ENCODE peak calls at places on chromosomes 16 and 17, in seven cellular contexts. G, C, J, E, D, M and R are unnamed samples.

GRCh38 chr17:28988475-28988874 is 17.4 kb downstream of the SEZ6 start:
- DNase-seq in E (no peak), C (no peak), M (no peak), D (no peak), G (no peak), J (no peak), R (no peak)

GRCh38 chr17:28663723-28664122 is 1.7 kb downstream of the SUPT6H start:
- DNase-seq in D (no peak), G (no peak), M (no peak), C (no peak), J (no peak), E (no peak), R (no peak)

GRCh38 chr17:77842148-77842905 is 116.2 kb upstream of the TNRC6C start:
- DNase-seq in M (no peak), G (no peak), D (no peak), E (no peak), C (peak), J (no peak), R (peak)

GRCh38 chr17:14522795-14523387 is 222.0 kb downstream of the HS3ST3B1 start:
- DNase-seq in M (no peak), D (no peak), J (peak), C (no peak), G (no peak), E (no peak), R (no peak)

GRCh38 chr16:57262841-57263584 is 18.0 kb downstream of the ARL2BP start:
- DNase-seq in G (no peak), J (no peak), M (no peak), C (no peak), E (no peak), D (no peak), R (no peak)

GRCh38 chr17:79391808-79392233 is 219.0 kb downstream of the RBFOX3 start:
- DNase-seq in J (peak), C (peak), D (peak), E (peak), M (peak), G (peak), R (peak)

GRCh38 chr17:78120971-78121800 is 7.4 kb downstream of the TMC6 start:
- DNase-seq in C (no peak), J (no peak), M (no peak), E (peak), D (no peak), G (no peak), R (no peak)

GRCh38 chr16:55668337-55669281 is 12.8 kb downstream of the SLC6A2 start:
- DNase-seq in C (peak), M (no peak), G (peak), J (peak), D (no peak), E (peak), R (peak)

GRCh38 chr17:57016764-57017116 is 38.8 kb downstream of the SCPEP1 start:
- DNase-seq in M (no peak), J (peak), C (peak), D (peak), G (no peak), E (no peak), R (peak)

GRCh38 chr16:7513429-7513828 is 180.8 kb downstream of the RBFOX1 start:
- DNase-seq in E (peak), M (no peak), J (peak), D (no peak), G (no peak), C (no peak), R (no peak)

GRCh38 chr17:79938696-79939435 is 96.8 kb downstream of the TBC1D16 start:
- DNase-seq in E (no peak), C (no peak), J (no peak), M (no peak), G (no peak), D (no peak), R (no peak)

GRCh38 chr17:58089111-58089510 is 5.9 kb downstream of the DYNLL2 start:
- DNase-seq in J (no peak), C (no peak), M (no peak), E (no peak), G (no peak), D (no peak), R (no peak)

GRCh38 chr17:35731239-35731931 is at the start of gene RASL10B:
- DNase-seq in M (peak), E (peak), C (peak), J (peak), D (peak), G (no peak), R (peak)

GRCh38 chr16:89195521-89196171 is 4.7 kb downstream of the SLC22A31 start:
- DNase-seq in M (no peak), G (no peak), D (no peak), E (peak), J (no peak), C (no peak), R (no peak)

GRCh38 chr17:78133971-78134898 is 3.7 kb downstream of the TMC8 start:
- DNase-seq in M (peak), C (peak), G (peak), E (peak), J (peak), D (no peak), R (peak)

GRCh38 chr17:57903961-57904360 is 51.3 kb downstream of the CUEDC1 start:
- DNase-seq in G (no peak), M (no peak), J (no peak), E (no peak), D (no peak), C (no peak), R (no peak)

GRCh38 chr17:28901866-28902818 is 737 bp downstream of the DHRS13 start:
- DNase-seq in G (no peak), D (peak), J (peak), C (no peak), E (no peak), M (peak), R (peak)

GRCh38 chr17:79033741-79034501 is 10.0 kb downstream of the C1QTNF1 start:
- DNase-seq in C (no peak), J (no peak), D (no peak), E (no peak), M (no peak), G (no peak), R (no peak)

GRCh38 chr16:58511933-58512815 is 3.1 kb upstream of the SETD6 start:
- DNase-seq in J (peak), G (peak), E (peak), M (no peak), C (peak), D (peak), R (peak)

GRCh38 chr17:65360961-65361552 is 200.4 kb downstream of the AXIN2 start:
- DNase-seq in J (no peak), G (no peak), D (no peak), C (no peak), M (no peak), E (no peak), R (no peak)

GRCh38 chr16:56792960-56793359 is 63.0 kb downstream of the NUP93 start:
- DNase-seq in D (no peak), J (no peak), M (no peak), G (no peak), E (no peak), C (no peak), R (no peak)

GRCh38 chr17:8151120-8151640 is 1.0 kb downstream of the PER1 start:
- DNase-seq in E (peak), M (no peak), C (peak), D (peak), J (peak), G (no peak), R (no peak)

DNA sequence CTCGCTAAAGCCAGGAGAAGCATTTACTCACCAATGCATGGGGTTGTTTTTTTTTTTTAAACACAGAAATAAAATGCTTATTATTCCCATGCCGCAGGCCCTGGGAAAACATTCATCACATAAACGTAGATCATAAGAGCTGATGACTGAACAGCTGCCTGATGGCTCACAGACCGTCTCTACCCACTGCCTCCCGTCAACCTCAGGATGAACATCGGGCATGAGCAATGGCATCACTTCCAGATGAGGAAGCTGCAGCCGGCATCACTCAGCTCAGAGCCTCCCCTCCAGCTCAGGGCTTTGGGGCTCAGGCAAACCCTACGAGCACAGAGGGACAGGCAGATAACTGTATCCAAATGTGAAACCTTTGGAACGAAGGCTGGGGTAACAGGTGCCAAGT is 380.5 kb downstream of the CPPED1 start:
- DNase-seq in E (no peak), C (no peak), J (no peak), D (no peak), G (no peak), M (no peak), R (no peak)
- H3K9ac ChIP-seq in E (no peak), C (no peak), J (no peak), D (no peak), G (no peak), M (no peak), R (no peak)

GRCh38 chr16:48959747-48960146 is 321.9 kb downstream of the CBLN1 start:
- DNase-seq in J (no peak), D (no peak), G (no peak), C (no peak), M (no peak), E (no peak), R (no peak)

GRCh38 chr16:48960830-48961229 is 320.8 kb downstream of the CBLN1 start:
- DNase-seq in E (no peak), G (no peak), D (no peak), J (no peak), C (no peak), M (no peak), R (no peak)

GRCh38 chr16:48958681-48959080 is 323.0 kb downstream of the CBLN1 start:
- DNase-seq in D (peak), M (no peak), J (no peak), G (no peak), C (peak), E (no peak), R (no peak)

GRCh38 chr16:48961546-48961945 is 320.1 kb downstream of the CBLN1 start:
- DNase-seq in M (no peak), D (no peak), G (no peak), C (no peak), J (no peak), E (no peak), R (peak)

GRCh38 chr16:48959204-48959603 is 322.4 kb downstream of the CBLN1 start:
- DNase-seq in J (no peak), G (no peak), D (no peak), M (no peak), C (no peak), E (no peak), R (no peak)
- H2BK120ac ChIP-seq in J (no peak), G (no peak), D (no peak), M (no peak), C (peak), E (no peak), R (no peak)

GRCh38 chr16:85129846-85130706 is 17.8 kb upstream of the CIBAR2 start:
- DNase-seq in J (no peak), G (no peak), D (peak), C (peak), E (no peak), M (no peak), R (no peak)
- H3K9ac ChIP-seq in J (no peak), G (no peak), D (peak), C (peak), E (no peak), M (no peak), R (no peak)

DNA sequence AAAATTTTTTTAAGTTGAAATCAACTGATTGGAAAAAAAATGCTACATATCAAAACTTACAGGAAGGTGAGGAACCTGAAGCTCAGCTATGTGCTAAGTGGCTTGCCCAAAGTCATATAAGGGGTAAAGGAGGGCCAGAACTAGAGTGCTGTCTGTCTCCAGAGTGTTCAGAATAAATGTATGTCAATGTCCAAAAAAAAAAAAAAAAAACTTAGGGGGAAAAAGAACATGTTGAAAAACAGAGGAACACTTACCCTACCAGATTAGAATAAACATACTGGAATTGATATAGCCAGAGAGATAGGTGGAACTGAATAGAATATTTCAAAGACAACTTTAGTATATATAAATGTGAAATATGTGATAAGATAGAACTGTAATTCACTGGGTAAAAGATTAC is 11.5 kb downstream of the DCAF7 start:
- DNase-seq in M (no peak), G (no peak), C (no peak), E (no peak), J (no peak), D (no peak), R (no peak)
- H2BK120ac ChIP-seq in M (no peak), G (no peak), C (no peak), E (no peak), J (no peak), D (no peak), R (no peak)

GRCh38 chr17:41784207-41784744 is 2.2 kb downstream of the JUP start:
- DNase-seq in C (peak), E (peak), G (no peak), M (no peak), J (peak), D (peak), R (no peak)
- H3K9ac ChIP-seq in C (peak), E (peak), G (no peak), M (no peak), J (peak), D (no peak), R (peak)

DNA sequence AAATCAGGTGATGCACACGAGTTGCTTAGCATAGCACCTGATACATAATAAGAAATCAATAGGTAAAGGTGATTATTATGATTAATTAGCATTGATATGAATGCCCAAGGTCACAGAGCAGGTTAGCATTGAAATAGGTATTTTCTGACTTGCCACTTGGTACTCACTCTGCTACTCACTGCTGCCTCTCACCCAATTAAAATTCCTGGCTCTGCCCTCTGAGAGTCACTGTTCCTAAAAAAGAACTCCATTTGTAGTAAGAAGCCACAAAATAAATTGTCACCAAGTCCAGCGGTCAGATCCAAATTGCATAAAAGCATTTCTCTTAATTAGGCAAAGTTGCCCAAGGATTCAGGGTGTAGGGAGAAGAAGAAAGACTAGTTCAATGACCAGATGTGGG is 8.9 kb upstream of the GRIN2A start:
- DNase-seq in C (no peak), G (no peak), D (no peak), J (no peak), E (no peak), M (no peak), R (no peak)
- H2BK120ac ChIP-seq in C (no peak), G (no peak), D (no peak), J (no peak), E (no peak), M (no peak), R (no peak)

DNA sequence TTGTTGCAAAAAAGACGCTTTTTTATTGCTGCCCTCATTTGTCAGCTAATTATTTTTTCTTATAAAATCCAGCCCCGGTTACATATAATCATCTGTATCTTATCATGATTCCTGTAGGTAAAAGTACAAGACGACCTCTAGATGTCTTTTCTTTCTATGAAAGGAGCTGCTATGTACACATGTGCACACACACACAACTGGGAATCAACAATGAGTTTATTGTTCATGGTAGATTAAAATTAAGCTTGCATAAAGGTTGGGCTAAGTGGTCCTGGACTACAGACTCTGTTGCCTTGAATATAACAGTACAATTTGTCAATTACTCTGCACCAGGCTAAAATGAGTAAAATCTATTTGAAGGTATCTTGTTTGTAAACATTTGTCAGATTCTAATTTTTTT is 13.6 kb downstream of the C17orf58 start:
- DNase-seq in C (no peak), D (no peak), E (no peak), J (no peak), M (no peak), G (no peak), R (no peak)
- H3K9ac ChIP-seq in C (no peak), D (no peak), E (no peak), J (no peak), M (no peak), G (no peak), R (no peak)

GRCh38 chr17:48567209-48567608 is 10.9 kb downstream of the HOXB4 start:
- DNase-seq in D (no peak), C (no peak), M (no peak), E (no peak), G (no peak), J (no peak), R (no peak)

GRCh38 chr17:48567646-48568354 is 10.3 kb downstream of the HOXB4 start:
- DNase-seq in J (no peak), M (no peak), E (no peak), C (no peak), G (no peak), D (no peak), R (no peak)

GRCh38 chr17:48570325-48571023 is 7.7 kb downstream of the HOXB4 start:
- DNase-seq in G (no peak), E (peak), J (peak), M (no peak), C (peak), D (peak), R (no peak)

GRCh38 chr17:48569676-48570324 is 8.3 kb downstream of the HOXB4 start:
- DNase-seq in E (no peak), G (no peak), D (peak), M (no peak), C (peak), J (no peak), R (no peak)

DNA sequence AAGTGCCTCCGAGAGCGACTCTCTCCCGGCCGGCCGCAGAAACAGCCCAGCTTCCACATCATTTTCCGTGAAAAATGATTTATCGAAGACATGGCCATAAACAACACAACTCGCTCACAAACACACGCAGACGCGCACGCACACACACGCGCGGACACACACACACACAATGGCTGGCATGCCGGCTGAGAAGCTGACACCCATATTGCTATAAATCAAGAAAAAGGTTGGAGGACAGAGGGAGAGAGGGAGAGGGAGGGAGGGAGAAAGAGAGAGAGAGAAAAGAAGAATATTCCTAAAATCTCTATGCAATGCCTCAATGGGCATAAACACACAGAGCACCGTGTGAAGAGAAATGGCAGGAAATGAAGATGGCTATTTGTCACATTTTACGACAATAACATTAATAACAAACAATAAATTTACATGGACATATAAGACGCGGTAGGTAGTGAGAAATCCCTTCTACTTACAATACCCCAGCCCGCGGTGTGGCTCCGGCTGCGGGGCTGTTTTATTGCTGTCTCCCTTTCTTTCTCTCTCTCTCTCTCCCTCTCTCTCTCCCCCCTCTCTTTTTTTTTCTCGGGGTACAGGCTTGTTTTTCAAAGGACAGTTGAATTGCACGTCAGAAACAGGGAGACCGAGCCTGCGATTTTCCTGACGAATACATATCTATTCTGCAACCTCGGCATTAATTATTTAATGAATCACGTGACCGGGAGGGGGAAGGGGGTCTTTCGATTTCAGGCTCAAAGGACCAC is 9.5 kb downstream of the HOXB4 start:
- DNase-seq in D (peak), G (no peak), E (no peak), M (no peak), J (no peak), C (peak), R (no peak)
- H2BK120ac ChIP-seq in D (peak), G (no peak), E (no peak), M (no peak), J (no peak), C (peak), R (peak)